ENCODE peak calls at places on chromosomes 4 and X, in six cellular contexts. V is uterus, E is HT-29, X is RKO, Z is GM19239, P is tibial nerve. J is an unnamed sample.

GRCh38 chrX:150935466-150935865 is 37.0 kb upstream of the CD99L2 start:
- DNase-seq in E (no peak), V (no peak), Z (no peak), X (no peak), P (no peak), J (no peak)

GRCh38 chr4:71685975-71686374 is 97.9 kb downstream of the GC start:
- DNase-seq in E (no peak), Z (no peak), P (no peak), X (no peak), V (no peak), J (no peak)

GRCh38 chrX:119783026-119783425 is 8.4 kb downstream of the RPL39 start:
- DNase-seq in P (no peak), X (no peak), E (no peak), Z (no peak), V (no peak), J (no peak)

GRCh38 chr4:158769175-158769831 is 477 bp downstream of the FNIP2 start:
- DNase-seq in P (no peak), V (peak; percentile 38), X (peak; percentile 67), Z (peak; percentile 36), E (peak; percentile 25), J (no peak)

GRCh38 chr4:118254368-118254767 is 98.4 kb downstream of the PRSS12 start:
- DNase-seq in V (no peak), Z (no peak), E (no peak), X (no peak), P (no peak), J (no peak)

GRCh38 chr4:121462660-121463261 is 81.9 kb upstream of the QRFPR start:
- DNase-seq in V (peak; percentile 29), E (peak; percentile 63), Z (peak; percentile 8), X (peak; percentile 84), P (no peak), J (peak; percentile 30)

GRCh38 chr4:40686081-40686913 is 56.6 kb upstream of the RBM47 start:
- DNase-seq in X (no peak), E (no peak), Z (no peak), V (no peak), P (no peak), J (no peak)

GRCh38 chr4:105215609-105216313 is 69.1 kb downstream of the TET2 start:
- DNase-seq in V (no peak), Z (no peak), X (no peak), P (no peak), E (no peak), J (no peak)

GRCh38 chr4:168787801-168788200 is 222.3 kb downstream of the CBR4 start:
- DNase-seq in X (no peak), V (no peak), E (peak; percentile 31), Z (no peak), P (no peak), J (no peak)

GRCh38 chr4:113026556-113026955 is 22.9 kb upstream of the ANK2 start:
- DNase-seq in V (no peak), P (no peak), Z (no peak), X (peak; percentile 61), E (no peak), J (no peak)

GRCh38 chr4:8373270-8373972 is 67.1 kb downstream of the ACOX3 start:
- DNase-seq in Z (no peak), X (no peak), P (no peak), E (no peak), V (no peak), J (no peak)

GRCh38 chr4:302381-302780 is 2.9 kb downstream of the ZNF732 start:
- DNase-seq in P (no peak), Z (no peak), E (no peak), X (no peak), V (no peak), J (no peak)

GRCh38 chrX:7574325-7574724 is 268.6 kb upstream of the VCX start:
- DNase-seq in V (no peak), P (no peak), Z (no peak), X (peak; percentile 62), E (peak; percentile 17), J (no peak)

GRCh38 chr4:90602728-90603127 is 475.5 kb downstream of the CCSER1 start:
- DNase-seq in P (no peak), Z (no peak), E (no peak), X (no peak), V (no peak), J (no peak)

GRCh38 chr4:155515444-155515843 is 138.7 kb upstream of the MAP9 start:
- DNase-seq in V (no peak), P (no peak), Z (no peak), X (no peak), E (no peak), J (no peak)

GRCh38 chr4:75180790-75181776 is 248.2 kb downstream of the PARM1 start:
- DNase-seq in X (no peak), Z (peak; percentile 7), E (peak; percentile 42), P (no peak), V (no peak), J (peak; percentile 27)

GRCh38 chrX:13761606-13762005 is 27.1 kb downstream of the OFD1 start:
- DNase-seq in E (no peak), P (no peak), V (no peak), Z (no peak), X (no peak), J (peak; percentile 48)

GRCh38 chrX:150269613-150270254 is 93.4 kb upstream of the MAMLD1 start:
- DNase-seq in Z (no peak), X (no peak), P (no peak), V (no peak), E (peak; percentile 49), J (no peak)

GRCh38 chr4:79467246-79467932 is 59.4 kb upstream of the GK2 start:
- DNase-seq in V (no peak), Z (no peak), P (no peak), E (no peak), X (no peak), J (no peak)

GRCh38 chr4:48445704-48446103 is 37.4 kb upstream of the SLC10A4 start:
- DNase-seq in X (peak; percentile 37), P (no peak), E (peak; percentile 30), V (no peak), Z (no peak), J (no peak)

GRCh38 chr4:104166749-104167148 is 327.9 kb downstream of the CXXC4 start:
- DNase-seq in E (no peak), P (no peak), V (no peak), Z (no peak), X (no peak), J (no peak)

GRCh38 chrX:38561126-38561868 is at the start of gene TSPAN7:
- DNase-seq in E (peak; percentile 31), V (peak; percentile 80), Z (peak; percentile 47), P (peak; percentile 53), X (peak; percentile 75), J (peak; percentile 22)

GRCh38 chrX:96372313-96373046 is 312.2 kb upstream of the DIAPH2 start:
- DNase-seq in X (peak; percentile 61), V (no peak), Z (peak; percentile 1), E (peak; percentile 80), P (no peak), J (peak; percentile 1)

GRCh38 chr4:77393981-77394380 is 211.6 kb upstream of the CXCL13 start:
- DNase-seq in P (no peak), Z (no peak), V (no peak), X (no peak), E (no peak), J (no peak)

GRCh38 chr4:48139688-48140087 is 5.6 kb upstream of the TXK start:
- DNase-seq in X (no peak), Z (no peak), P (no peak), V (no peak), E (no peak), J (no peak)